ENCODE peak calls at places on chromosome 18, in ten cellular contexts. Z is HepG2, M is transverse colon, P is Peyer's patch, Q is tibial nerve, I is suprapubic skin, R is body of pancreas, U is HCT116, K is esophagus squamous epithelium, X is IMR-90. J is an unnamed sample.

GRCh38 chr18:14075196-14075595 is 57.0 kb downstream of the ZNF519 start:
- DNase-seq in U (no peak), Z (no peak), M (no peak), K (no peak), X (no peak), I (no peak), P (no peak), R (no peak), Q (no peak), J (no peak)

GRCh38 chr18:10760986-10761385 is 235.2 kb downstream of the NAPG start:
- DNase-seq in Q (no peak), X (no peak), P (no peak), R (no peak), Z (no peak), U (no peak), K (no peak), M (no peak), I (no peak), J (no peak)

GRCh38 chr18:410103-410502 is 90.4 kb downstream of the COLEC12 start:
- DNase-seq in Z (no peak), I (no peak), U (no peak), R (no peak), M (no peak), K (no peak), X (no peak), P (no peak), Q (no peak), J (no peak)

GRCh38 chr18:46158498-46158897 is 54.3 kb downstream of the HAUS1 start:
- DNase-seq in I (no peak), R (no peak), X (peak), U (no peak), K (no peak), M (no peak), Q (no peak), P (no peak), Z (no peak), J (no peak)

GRCh38 chr18:11309172-11309571 is 159.8 kb upstream of the PIEZO2 start:
- DNase-seq in P (no peak), I (no peak), X (no peak), Z (peak), K (no peak), Q (no peak), R (no peak), M (no peak), U (peak), J (no peak)

GRCh38 chr18:26056291-26056690 is 34.1 kb downstream of the SS18 start:
- DNase-seq in R (no peak), P (no peak), Z (no peak), M (no peak), U (no peak), I (no peak), X (peak), K (no peak), Q (no peak), J (no peak)

GRCh38 chr18:50143891-50144290 is 51.1 kb downstream of the MYO5B start:
- DNase-seq in I (no peak), M (no peak), Q (no peak), Z (peak), X (no peak), U (no peak), K (no peak), P (peak), R (peak), J (no peak)

GRCh38 chr18:9106800-9107574 is 4.5 kb downstream of the NDUFV2 start:
- DNase-seq in P (no peak), X (no peak), Q (no peak), Z (no peak), M (no peak), R (no peak), U (no peak), I (no peak), K (no peak), J (no peak)

GRCh38 chr18:64271264-64271663 is 122.4 kb upstream of the LINC00305 start:
- DNase-seq in R (peak), Q (no peak), P (no peak), X (no peak), M (no peak), I (no peak), Z (no peak), K (no peak), U (no peak), J (no peak)

GRCh38 chr18:46705521-46705920 is 48.5 kb upstream of the LOXHD1 start:
- DNase-seq in R (no peak), Q (no peak), Z (no peak), M (no peak), U (no peak), X (no peak), K (no peak), I (no peak), P (no peak), J (no peak)

GRCh38 chr18:12238861-12239260 is 15.3 kb upstream of the CIDEA start:
- DNase-seq in Q (no peak), Z (no peak), I (no peak), R (no peak), U (no peak), K (no peak), P (no peak), M (no peak), X (peak), J (no peak)

GRCh38 chr18:11008544-11008943 is 140.8 kb downstream of the PIEZO2 start:
- DNase-seq in M (no peak), R (no peak), X (no peak), U (no peak), Z (peak), K (no peak), Q (no peak), P (no peak), I (no peak), J (no peak)

GRCh38 chr18:5584751-5585417 is 41.1 kb upstream of the EPB41L3 start:
- DNase-seq in Q (no peak), P (no peak), Z (no peak), M (no peak), I (no peak), U (no peak), R (no peak), K (no peak), X (peak), J (no peak)

GRCh38 chr18:68667121-68667520 is 47.8 kb downstream of the TMX3 start:
- DNase-seq in Q (no peak), M (no peak), X (peak), K (no peak), R (no peak), I (no peak), P (no peak), U (no peak), Z (no peak), J (no peak)

GRCh38 chr18:28365406-28365805 is 188.5 kb upstream of the CDH2 start:
- DNase-seq in Q (no peak), R (peak), U (no peak), P (no peak), Z (no peak), M (no peak), X (peak), K (no peak), I (no peak), J (no peak)

GRCh38 chr18:59040770-59041148 is 98.9 kb upstream of the SEC11C start:
- DNase-seq in P (no peak), M (no peak), Q (no peak), R (no peak), Z (no peak), I (no peak), U (no peak), X (no peak), K (no peak), J (no peak)

GRCh38 chr18:6281874-6282273 is 132.8 kb downstream of the L3MBTL4 start:
- DNase-seq in K (no peak), Z (peak), U (no peak), M (no peak), P (peak), Q (no peak), X (no peak), I (no peak), R (no peak), J (no peak)

GRCh38 chr18:50560681-50561629 is 1.1 kb downstream of the MAPK4 start:
- DNase-seq in M (no peak), P (no peak), I (no peak), Z (no peak), Q (no peak), X (no peak), K (no peak), R (peak), U (no peak), J (no peak)

GRCh38 chr18:55007582-55007981 is 48.3 kb upstream of the CCDC68 start:
- DNase-seq in Z (no peak), K (no peak), R (no peak), P (no peak), X (peak), U (no peak), Q (no peak), I (no peak), M (no peak), J (no peak)

GRCh38 chr18:10023853-10024638 is 110.2 kb downstream of the VAPA start:
- DNase-seq in Z (no peak), M (no peak), I (peak), P (peak), U (no peak), R (no peak), Q (no peak), X (no peak), K (no peak), J (peak)

GRCh38 chr18:39571511-39571910 is 2005.9 kb upstream of the CELF4 start:
- DNase-seq in Q (no peak), K (no peak), U (no peak), P (no peak), Z (peak), M (no peak), R (no peak), X (peak), I (no peak), J (no peak)

GRCh38 chr18:50955246-50955645 is 12.6 kb upstream of the ELAC1 start:
- DNase-seq in R (no peak), Q (no peak), Z (no peak), K (no peak), P (no peak), X (no peak), M (no peak), I (no peak), U (no peak), J (no peak)

GRCh38 chr18:39599251-39599650 is 2033.7 kb upstream of the CELF4 start:
- DNase-seq in K (no peak), X (no peak), Z (no peak), P (no peak), I (no peak), U (no peak), M (no peak), R (no peak), Q (no peak), J (no peak)

GRCh38 chr18:68916734-68917133 is 118.9 kb downstream of the CCDC102B start:
- DNase-seq in P (no peak), U (peak), Q (no peak), K (no peak), Z (peak), M (no peak), R (no peak), X (no peak), I (no peak), J (no peak)

GRCh38 chr18:3234457-3234856 is 13.1 kb upstream of the MYL12A start:
- DNase-seq in I (no peak), U (no peak), M (no peak), R (no peak), P (no peak), K (no peak), Q (no peak), X (no peak), Z (no peak), J (no peak)

GRCh38 chr18:78826631-78827030 is 153.0 kb upstream of the SALL3 start:
- DNase-seq in Q (no peak), I (no peak), R (no peak), U (no peak), K (no peak), Z (no peak), M (no peak), P (no peak), X (no peak), J (no peak)

GRCh38 chr18:55384551-55385275 is 203.3 kb downstream of the TCF4 start:
- DNase-seq in K (no peak), R (no peak), Q (no peak), I (no peak), P (peak), M (peak), U (no peak), Z (peak), X (peak), J (no peak)

GRCh38 chr18:23451011-23451410 is 2.1 kb upstream of the RIOK3 start:
- DNase-seq in Z (no peak), I (no peak), K (no peak), U (no peak), X (no peak), P (no peak), M (no peak), R (no peak), Q (no peak), J (no peak)

GRCh38 chr18:2958819-2959298 is 54.1 kb downstream of the LPIN2 start:
- DNase-seq in P (no peak), X (peak), I (no peak), M (no peak), Q (no peak), R (no peak), K (no peak), Z (no peak), U (no peak), J (no peak)

GRCh38 chr18:10822457-10822856 is 296.6 kb downstream of the NAPG start:
- DNase-seq in Q (no peak), Z (no peak), P (no peak), I (no peak), X (no peak), R (no peak), M (no peak), K (no peak), U (no peak), J (no peak)

GRCh38 chr18:10094154-10094553 is 180.3 kb downstream of the VAPA start:
- DNase-seq in M (no peak), I (no peak), R (no peak), Z (no peak), P (no peak), U (no peak), Q (no peak), X (peak), K (no peak), J (no peak)

GRCh38 chr18:12585218-12585617 is 72.7 kb downstream of the SPIRE1 start:
- DNase-seq in K (no peak), P (no peak), I (no peak), Q (no peak), R (no peak), M (no peak), Z (no peak), U (no peak), X (no peak), J (no peak)

GRCh38 chr18:35618703-35619102 is 37.2 kb downstream of the GALNT1 start:
- DNase-seq in I (no peak), M (no peak), Z (no peak), P (no peak), Q (no peak), K (no peak), R (no peak), X (peak), U (no peak), J (no peak)

GRCh38 chr18:35617865-35618264 is 36.3 kb downstream of the GALNT1 start:
- DNase-seq in I (no peak), Q (no peak), P (no peak), U (no peak), R (no peak), K (no peak), M (no peak), Z (no peak), X (no peak), J (no peak)

GRCh38 chr18:35616664-35617423 is 35.3 kb downstream of the GALNT1 start:
- DNase-seq in I (no peak), Z (no peak), Q (peak), K (peak), P (peak), X (peak), M (peak), R (no peak), U (no peak), J (no peak)

GRCh38 chr18:35618289-35618688 is 36.7 kb downstream of the GALNT1 start:
- DNase-seq in M (no peak), R (no peak), P (no peak), K (no peak), Q (no peak), Z (no peak), I (no peak), U (no peak), X (no peak), J (no peak)

GRCh38 chr18:35616074-35616473 is 34.5 kb downstream of the GALNT1 start:
- DNase-seq in I (no peak), Z (no peak), X (no peak), M (no peak), U (no peak), Q (no peak), P (no peak), K (no peak), R (no peak), J (no peak)
- H3K27ac ChIP-seq in I (peak), Z (no peak), X (no peak), M (peak), U (no peak), Q (no peak), P (no peak), K (peak), R (no peak), J (peak)

GRCh38 chr18:48430162-48430561 is 21.0 kb upstream of the ZBTB7C start:
- DNase-seq in I (no peak), U (no peak), K (no peak), X (no peak), P (no peak), Z (no peak), M (no peak), Q (no peak), R (no peak), J (no peak)
- TF ChIP-seq POLR2A in I (no peak), U (no peak), K (no peak), X (no peak), P (no peak), Z (no peak), M (no peak), Q (no peak), R (no peak), J (no peak)

GRCh38 chr18:48815581-48816324 is 135.0 kb downstream of the SMAD7 start:
- DNase-seq in P (peak), X (peak), M (peak), I (peak), Z (no peak), Q (no peak), U (no peak), R (peak), K (no peak), J (no peak)

GRCh38 chr18:48816554-48816953 is 134.2 kb downstream of the SMAD7 start:
- DNase-seq in Z (no peak), K (no peak), Q (no peak), X (no peak), U (no peak), P (peak), R (no peak), I (peak), M (peak), J (no peak)

GRCh38 chr18:48815182-48815520 is 135.6 kb downstream of the SMAD7 start:
- DNase-seq in U (no peak), X (no peak), R (no peak), Z (no peak), M (no peak), I (no peak), Q (no peak), P (peak), K (no peak), J (no peak)

GRCh38 chr18:48813833-48814489 is 136.8 kb downstream of the SMAD7 start:
- DNase-seq in P (peak), Q (peak), M (peak), Z (no peak), R (peak), X (no peak), I (peak), K (no peak), U (no peak), J (peak)

DNA sequence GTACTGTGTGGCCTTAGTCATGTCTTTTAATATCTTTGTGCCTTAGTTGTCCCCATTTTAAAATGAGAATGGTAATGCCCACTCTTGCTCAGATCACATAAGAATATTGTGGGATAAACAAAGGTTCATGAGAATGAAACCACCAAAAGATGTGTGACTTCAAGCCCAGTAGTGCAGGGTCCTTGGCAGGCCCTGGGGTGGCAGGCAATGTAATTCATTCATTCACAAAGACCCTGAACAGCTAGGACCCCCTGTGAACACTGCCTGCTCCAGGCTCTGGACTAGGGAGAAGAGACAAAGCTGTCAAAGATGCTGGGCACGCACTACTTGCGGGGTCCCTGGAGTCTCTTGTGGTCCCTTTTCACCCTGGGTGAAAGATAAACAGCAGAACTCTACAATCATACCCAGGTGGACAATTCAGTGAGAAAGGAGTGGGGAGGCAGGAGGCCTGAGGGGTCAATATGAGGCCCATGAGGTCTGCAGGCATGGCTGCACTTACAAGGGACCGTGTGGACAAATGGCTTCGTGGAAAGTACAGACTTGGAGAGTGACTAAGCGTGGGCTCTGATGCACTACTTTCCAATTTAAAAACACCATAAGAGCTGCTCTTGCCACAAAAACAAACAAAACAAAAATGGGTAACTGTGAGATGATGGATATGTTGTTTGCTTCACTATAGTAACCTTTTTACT is 136.1 kb downstream of the SMAD7 start:
- DNase-seq in K (no peak), P (peak), M (peak), X (peak), U (no peak), I (peak), Q (no peak), R (peak), Z (no peak), J (no peak)
- H3K27ac ChIP-seq in K (peak), P (no peak), M (no peak), X (no peak), U (no peak), I (no peak), Q (no peak), R (no peak), Z (no peak), J (no peak)

DNA sequence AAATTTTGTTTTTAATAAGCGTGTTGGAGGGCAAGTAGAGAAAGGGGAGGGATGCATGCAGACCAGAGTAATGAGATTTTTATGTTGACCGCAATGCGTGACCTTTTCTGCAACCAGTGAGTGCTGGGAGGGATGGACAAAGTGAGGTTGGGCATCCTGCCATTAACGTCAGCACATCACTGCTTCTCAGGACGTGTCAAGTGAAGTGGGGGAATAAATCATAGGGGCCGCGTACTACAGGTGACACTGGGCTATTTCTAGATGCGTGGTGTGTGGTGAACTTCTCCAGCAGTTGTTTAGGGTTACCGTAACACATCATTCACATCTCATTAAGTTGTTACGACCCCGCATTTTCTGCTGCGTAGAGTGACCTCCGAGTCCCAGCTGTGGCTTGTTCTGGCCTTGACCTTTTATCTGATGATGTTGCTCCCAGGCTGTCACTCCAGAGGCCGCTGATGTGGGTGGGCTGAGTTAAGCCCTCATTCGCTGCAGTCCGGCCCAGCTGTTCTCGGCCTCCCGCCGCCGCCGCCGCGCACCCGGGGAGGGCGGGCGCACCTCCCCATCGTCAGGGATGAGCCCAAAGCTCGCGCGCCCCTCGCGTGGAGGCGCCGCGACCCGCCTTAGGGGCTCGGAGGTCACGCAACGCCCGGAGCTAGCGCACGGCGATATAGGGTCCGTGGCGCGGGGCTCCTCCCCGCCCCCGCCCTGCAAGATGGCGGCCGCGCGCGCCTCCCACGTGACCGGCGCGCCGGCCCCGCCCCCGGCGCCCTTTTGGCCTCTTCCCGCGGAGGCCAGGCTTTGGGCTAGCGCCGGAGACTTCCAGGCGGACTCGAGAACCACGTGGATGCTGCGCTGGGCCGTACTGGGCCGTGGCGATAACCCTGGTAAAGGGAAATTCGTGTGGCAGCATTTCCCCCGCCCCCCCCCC is 3.5 kb downstream of the ZCCHC2 start:
- DNase-seq in Z (peak), R (peak), U (peak), Q (peak), M (peak), K (no peak), I (peak), P (peak), X (peak), J (peak)
- TF ChIP-seq POLR2A in Z (no peak), R (peak), U (peak), Q (peak), M (peak), K (no peak), I (peak), P (peak), X (peak), J (peak)

J was measured in upper lobe of left lung.